ENCODE peak calls at places on chromosomes 11 and 22, in seven cellular contexts. One of them, this sample, is unnamed.

GRCh38 chr11:84909740-84910139 is 717.4 kb downstream of the DLG2 start:
- DNase-seq in HCT116: no peak
- DNase-seq in A549: no peak
- DNase-seq in GM23338: peak
- DNase-seq in SK-N-SH: no peak
- DNase-seq in K562: no peak
- DNase-seq in GM12878: no peak
- DNase-seq in this sample: no peak

GRCh38 chr22:48881326-48881980 is 946.2 kb downstream of the BRD1 start:
- DNase-seq in HCT116: no peak
- DNase-seq in A549: no peak
- DNase-seq in GM23338: no peak
- DNase-seq in SK-N-SH: no peak
- DNase-seq in K562: no peak
- DNase-seq in GM12878: no peak
- DNase-seq in this sample: no peak

GRCh38 chr11:68043349-68044144 is 4.7 kb downstream of the TCIRG1 start:
- DNase-seq in HCT116: no peak
- DNase-seq in A549: peak
- DNase-seq in GM23338: no peak
- DNase-seq in SK-N-SH: peak
- DNase-seq in K562: peak
- DNase-seq in GM12878: no peak
- DNase-seq in this sample: no peak

GRCh38 chr11:68564261-68564660 is 103.7 kb downstream of the PPP6R3 start:
- DNase-seq in HCT116: no peak
- DNase-seq in A549: no peak
- DNase-seq in GM23338: no peak
- DNase-seq in SK-N-SH: no peak
- DNase-seq in K562: no peak
- DNase-seq in GM12878: no peak
- DNase-seq in this sample: no peak

GRCh38 chr11:118980191-118980881 is 8.8 kb downstream of the FOXR1 start:
- DNase-seq in HCT116: no peak
- DNase-seq in A549: no peak
- DNase-seq in GM23338: peak
- DNase-seq in SK-N-SH: no peak
- DNase-seq in K562: peak
- DNase-seq in GM12878: no peak
- DNase-seq in this sample: no peak

GRCh38 chr11:111631034-111631665 is 28.9 kb downstream of the SIK2 start:
- DNase-seq in HCT116: no peak
- DNase-seq in A549: no peak
- DNase-seq in GM23338: no peak
- DNase-seq in SK-N-SH: no peak
- DNase-seq in K562: no peak
- DNase-seq in GM12878: no peak
- DNase-seq in this sample: peak

GRCh38 chr11:82195251-82195650 is 538.4 kb downstream of the FAM181B start:
- DNase-seq in HCT116: no peak
- DNase-seq in A549: no peak
- DNase-seq in GM23338: no peak
- DNase-seq in SK-N-SH: no peak
- DNase-seq in K562: no peak
- DNase-seq in GM12878: no peak
- DNase-seq in this sample: no peak

GRCh38 chr22:20010307-20011122 is 6.1 kb downstream of the ARVCF start:
- DNase-seq in HCT116: no peak
- DNase-seq in A549: no peak
- DNase-seq in GM23338: no peak
- DNase-seq in SK-N-SH: no peak
- DNase-seq in K562: peak
- DNase-seq in GM12878: no peak
- DNase-seq in this sample: peak

GRCh38 chr11:65429724-65430405 is 7.3 kb downstream of the NEAT1 start:
- DNase-seq in HCT116: no peak
- DNase-seq in A549: peak
- DNase-seq in GM23338: peak
- DNase-seq in SK-N-SH: no peak
- DNase-seq in K562: peak
- DNase-seq in GM12878: no peak
- DNase-seq in this sample: no peak

GRCh38 chr11:94583213-94583884 is 16.2 kb downstream of the PIWIL4 start:
- DNase-seq in HCT116: no peak
- DNase-seq in A549: no peak
- DNase-seq in GM23338: no peak
- DNase-seq in SK-N-SH: no peak
- DNase-seq in K562: no peak
- DNase-seq in GM12878: no peak
- DNase-seq in this sample: no peak

GRCh38 chr22:29797351-29797750 is 30.2 kb downstream of the UQCR10 start:
- DNase-seq in HCT116: no peak
- DNase-seq in A549: no peak
- DNase-seq in GM23338: no peak
- DNase-seq in SK-N-SH: no peak
- DNase-seq in K562: no peak
- DNase-seq in GM12878: peak
- DNase-seq in this sample: no peak

GRCh38 chr11:103091441-103091809 is 535 bp downstream of the DCUN1D5 start:
- DNase-seq in HCT116: no peak
- DNase-seq in A549: peak
- DNase-seq in GM23338: peak
- DNase-seq in SK-N-SH: peak
- DNase-seq in K562: peak
- DNase-seq in GM12878: no peak
- DNase-seq in this sample: peak

GRCh38 chr11:19820100-19820499 is 107.5 kb downstream of the NAV2 start:
- DNase-seq in HCT116: no peak
- DNase-seq in A549: no peak
- DNase-seq in GM23338: no peak
- DNase-seq in SK-N-SH: no peak
- DNase-seq in K562: no peak
- DNase-seq in GM12878: no peak
- DNase-seq in this sample: no peak

GRCh38 chr11:113464416-113464815 is 10.8 kb downstream of the DRD2 start:
- DNase-seq in HCT116: no peak
- DNase-seq in A549: no peak
- DNase-seq in GM23338: no peak
- DNase-seq in SK-N-SH: no peak
- DNase-seq in K562: no peak
- DNase-seq in GM12878: no peak
- DNase-seq in this sample: no peak

GRCh38 chr22:43811777-43812148 is 342 bp downstream of the EFCAB6 start:
- DNase-seq in HCT116: no peak
- DNase-seq in A549: no peak
- DNase-seq in GM23338: peak
- DNase-seq in SK-N-SH: no peak
- DNase-seq in K562: no peak
- DNase-seq in GM12878: no peak
- DNase-seq in this sample: no peak

GRCh38 chr22:27718186-27719032 is 83.1 kb downstream of the MN1 start:
- DNase-seq in HCT116: peak
- DNase-seq in A549: peak
- DNase-seq in GM23338: no peak
- DNase-seq in SK-N-SH: peak
- DNase-seq in K562: peak
- DNase-seq in GM12878: no peak
- DNase-seq in this sample: peak

GRCh38 chr22:28600546-28601143 is 79.0 kb downstream of the TTC28 start:
- DNase-seq in HCT116: peak
- DNase-seq in A549: peak
- DNase-seq in GM23338: peak
- DNase-seq in SK-N-SH: peak
- DNase-seq in K562: peak
- DNase-seq in GM12878: no peak
- DNase-seq in this sample: peak

GRCh38 chr11:117824571-117825537 is at the start of gene FXYD2:
- DNase-seq in HCT116: no peak
- DNase-seq in A549: no peak
- DNase-seq in GM23338: no peak
- DNase-seq in SK-N-SH: no peak
- DNase-seq in K562: no peak
- DNase-seq in GM12878: no peak
- DNase-seq in this sample: no peak

GRCh38 chr11:74366576-74366975 is 31.7 kb downstream of the PGM2L1 start:
- DNase-seq in HCT116: no peak
- DNase-seq in A549: no peak
- DNase-seq in GM23338: peak
- DNase-seq in SK-N-SH: no peak
- DNase-seq in K562: no peak
- DNase-seq in GM12878: no peak
- DNase-seq in this sample: no peak

GRCh38 chr22:45919504-45920286 is 57.3 kb downstream of the WNT7B start:
- DNase-seq in HCT116: no peak
- DNase-seq in A549: no peak
- DNase-seq in GM23338: no peak
- DNase-seq in SK-N-SH: no peak
- DNase-seq in K562: no peak
- DNase-seq in GM12878: no peak
- DNase-seq in this sample: no peak

GRCh38 chr11:69300124-69301032 is 6.4 kb downstream of the MYEOV start:
- DNase-seq in HCT116: no peak
- DNase-seq in A549: peak
- DNase-seq in GM23338: no peak
- DNase-seq in SK-N-SH: no peak
- DNase-seq in K562: no peak
- DNase-seq in GM12878: no peak
- DNase-seq in this sample: no peak

GRCh38 chr22:32801436-32802290 is at the start of gene TIMP3:
- DNase-seq in HCT116: no peak
- DNase-seq in A549: peak
- DNase-seq in GM23338: peak
- DNase-seq in SK-N-SH: peak
- DNase-seq in K562: peak
- DNase-seq in GM12878: no peak
- DNase-seq in this sample: no peak

GRCh38 chr22:42613869-42614268 is 814 bp downstream of the POLDIP3 start:
- DNase-seq in HCT116: no peak
- DNase-seq in A549: no peak
- DNase-seq in GM23338: no peak
- DNase-seq in SK-N-SH: no peak
- DNase-seq in K562: no peak
- DNase-seq in GM12878: no peak
- DNase-seq in this sample: no peak

GRCh38 chr11:27977031-27977430 is 130.9 kb downstream of the KIF18A start:
- DNase-seq in HCT116: peak
- DNase-seq in A549: peak
- DNase-seq in GM23338: no peak
- DNase-seq in SK-N-SH: no peak
- DNase-seq in K562: no peak
- DNase-seq in GM12878: no peak
- DNase-seq in this sample: no peak
- TF ChIP-seq REST in HCT116: no peak
- TF ChIP-seq REST in A549: no peak
- TF ChIP-seq REST in GM23338: no peak
- TF ChIP-seq REST in SK-N-SH: no peak
- TF ChIP-seq REST in K562: no peak
- TF ChIP-seq REST in GM12878: no peak
- TF ChIP-seq REST in this sample: no peak

DNA sequence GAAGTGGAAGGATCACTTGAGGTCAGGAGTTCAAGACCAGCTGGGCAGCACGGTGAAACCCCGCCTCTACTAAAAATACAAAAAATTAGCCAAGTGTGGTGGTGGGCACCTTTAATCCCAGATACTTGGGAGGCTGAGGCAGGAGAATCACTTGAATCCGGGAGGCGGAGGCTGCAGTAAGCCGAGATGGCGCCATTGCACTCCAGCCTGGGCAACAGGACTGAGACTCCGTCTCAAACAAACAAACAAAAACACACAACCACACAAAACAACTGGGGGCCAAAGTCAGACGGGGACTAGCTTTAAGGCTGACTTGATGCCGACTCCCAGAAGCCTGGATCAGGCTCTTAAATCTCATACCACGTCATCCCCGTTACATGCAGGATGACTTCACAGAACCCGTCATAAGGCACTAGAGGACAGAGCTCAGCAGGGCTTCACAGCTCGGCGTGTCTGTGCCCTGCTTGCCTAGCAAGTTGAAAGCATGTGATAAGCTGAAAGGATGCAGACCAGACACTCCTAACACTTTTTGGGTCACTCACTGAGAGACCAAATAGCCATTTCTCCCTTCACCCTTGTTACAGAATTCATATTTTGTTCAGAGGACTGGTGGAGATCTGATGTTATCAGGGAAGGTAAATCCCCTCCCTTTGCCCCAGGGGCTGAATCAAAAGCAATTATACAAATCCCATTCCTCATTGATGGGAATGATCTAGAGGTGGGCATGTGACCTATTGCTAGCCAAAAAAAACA is 65.5 kb downstream of the GAB2 start:
- DNase-seq in HCT116: no peak
- DNase-seq in A549: no peak
- DNase-seq in GM23338: no peak
- DNase-seq in SK-N-SH: peak
- DNase-seq in K562: peak
- DNase-seq in GM12878: no peak
- DNase-seq in this sample: no peak
- H3K4me2 ChIP-seq in HCT116: no peak
- H3K4me2 ChIP-seq in A549: no peak
- H3K4me2 ChIP-seq in GM23338: no peak
- H3K4me2 ChIP-seq in SK-N-SH: no peak
- H3K4me2 ChIP-seq in K562: peak
- H3K4me2 ChIP-seq in GM12878: no peak
- H3K4me2 ChIP-seq in this sample: no peak

GRCh38 chr11:127628463-127628785 is 627.9 kb upstream of the KIRREL3 start:
- DNase-seq in HCT116: no peak
- DNase-seq in A549: no peak
- DNase-seq in GM23338: no peak
- DNase-seq in SK-N-SH: no peak
- DNase-seq in K562: no peak
- DNase-seq in GM12878: no peak
- DNase-seq in this sample: no peak

GRCh38 chr11:127627629-127628462 is 627.3 kb upstream of the KIRREL3 start:
- DNase-seq in HCT116: no peak
- DNase-seq in A549: no peak
- DNase-seq in GM23338: no peak
- DNase-seq in SK-N-SH: no peak
- DNase-seq in K562: no peak
- DNase-seq in GM12878: no peak
- DNase-seq in this sample: no peak

GRCh38 chr11:127632546-127632945 is 632.0 kb upstream of the KIRREL3 start:
- DNase-seq in HCT116: no peak
- DNase-seq in A549: no peak
- DNase-seq in GM23338: no peak
- DNase-seq in SK-N-SH: no peak
- DNase-seq in K562: no peak
- DNase-seq in GM12878: no peak
- DNase-seq in this sample: no peak

GRCh38 chr11:127625402-127625801 is 624.8 kb upstream of the KIRREL3 start:
- DNase-seq in HCT116: no peak
- DNase-seq in A549: no peak
- DNase-seq in GM23338: no peak
- DNase-seq in SK-N-SH: no peak
- DNase-seq in K562: no peak
- DNase-seq in GM12878: no peak
- DNase-seq in this sample: no peak

GRCh38 chr11:127629200-127629599 is 628.6 kb upstream of the KIRREL3 start:
- DNase-seq in HCT116: no peak
- DNase-seq in A549: no peak
- DNase-seq in GM23338: no peak
- DNase-seq in SK-N-SH: no peak
- DNase-seq in K562: no peak
- DNase-seq in GM12878: no peak
- DNase-seq in this sample: no peak
- TF ChIP-seq REST in HCT116: no peak
- TF ChIP-seq REST in A549: no peak
- TF ChIP-seq REST in GM23338: no peak
- TF ChIP-seq REST in SK-N-SH: no peak
- TF ChIP-seq REST in K562: no peak
- TF ChIP-seq REST in GM12878: no peak
- TF ChIP-seq REST in this sample: no peak

GRCh38 chr11:132944557-132944920 is 587.8 kb downstream of the OPCML start:
- DNase-seq in HCT116: no peak
- DNase-seq in A549: no peak
- DNase-seq in GM23338: peak
- DNase-seq in SK-N-SH: no peak
- DNase-seq in K562: no peak
- DNase-seq in GM12878: no peak
- DNase-seq in this sample: no peak
- H3K4me2 ChIP-seq in HCT116: no peak
- H3K4me2 ChIP-seq in A549: no peak
- H3K4me2 ChIP-seq in GM23338: peak
- H3K4me2 ChIP-seq in SK-N-SH: no peak
- H3K4me2 ChIP-seq in K562: no peak
- H3K4me2 ChIP-seq in GM12878: no peak
- H3K4me2 ChIP-seq in this sample: no peak